ENCODE peak calls at places on chromosome 10, in four cellular contexts. One of them, this sample, is unnamed. For H3K27me3, the result is how much of the 10 kb centered on the place peaks cover.

GRCh38 chr10:72058989-72059842 is 29.1 kb downstream of the SPOCK2 start:
- DNase-seq in stomach: no peak
- DNase-seq in MM.1S: no peak
- DNase-seq in left ventricle myocardium inferior: no peak
- DNase-seq in this sample: no peak

GRCh38 chr10:126224967-126225671 is 163.2 kb downstream of the ADAM12 start:
- DNase-seq in stomach: no peak
- DNase-seq in MM.1S: no peak
- DNase-seq in left ventricle myocardium inferior: no peak
- DNase-seq in this sample: no peak

GRCh38 chr10:118914626-118915025 is 114.9 kb upstream of the NANOS1 start:
- DNase-seq in stomach: no peak
- DNase-seq in MM.1S: no peak
- DNase-seq in left ventricle myocardium inferior: no peak
- DNase-seq in this sample: no peak

GRCh38 chr10:68154211-68154497 is 44.9 kb downstream of the MYPN start:
- DNase-seq in stomach: no peak
- DNase-seq in MM.1S: no peak
- DNase-seq in left ventricle myocardium inferior: peak
- DNase-seq in this sample: no peak

GRCh38 chr10:93821051-93821772 is 63.5 kb downstream of the LGI1 start:
- DNase-seq in stomach: no peak
- DNase-seq in MM.1S: peak
- DNase-seq in left ventricle myocardium inferior: no peak
- DNase-seq in this sample: no peak

GRCh38 chr10:114184276-114184675 is 5.1 kb downstream of the TDRD1 start:
- DNase-seq in stomach: no peak
- DNase-seq in MM.1S: no peak
- DNase-seq in left ventricle myocardium inferior: no peak
- DNase-seq in this sample: no peak

GRCh38 chr10:117741524-117741923 is 199.0 kb downstream of the EMX2 start:
- DNase-seq in stomach: no peak
- DNase-seq in MM.1S: no peak
- DNase-seq in left ventricle myocardium inferior: no peak
- DNase-seq in this sample: no peak

GRCh38 chr10:77796311-77796915 is 130.1 kb downstream of the DLG5 start:
- DNase-seq in stomach: no peak
- DNase-seq in MM.1S: no peak
- DNase-seq in left ventricle myocardium inferior: no peak
- DNase-seq in this sample: no peak

GRCh38 chr10:119296703-119297102 is 89.3 kb downstream of the GRK5 start:
- DNase-seq in stomach: peak
- DNase-seq in MM.1S: no peak
- DNase-seq in left ventricle myocardium inferior: peak
- DNase-seq in this sample: no peak

GRCh38 chr10:92850186-92850585 is 1.9 kb downstream of the EXOC6 start:
- DNase-seq in stomach: no peak
- DNase-seq in MM.1S: no peak
- DNase-seq in left ventricle myocardium inferior: no peak
- DNase-seq in this sample: no peak

GRCh38 chr10:131870831-131871672 is 29.8 kb upstream of the PPP2R2D start:
- DNase-seq in stomach: no peak
- DNase-seq in MM.1S: no peak
- DNase-seq in left ventricle myocardium inferior: no peak
- DNase-seq in this sample: no peak

GRCh38 chr10:49139000-49139865 is 5.4 kb upstream of the FAM170B start:
- DNase-seq in stomach: no peak
- DNase-seq in MM.1S: no peak
- DNase-seq in left ventricle myocardium inferior: no peak
- DNase-seq in this sample: no peak

GRCh38 chr10:131580076-131580652 is 268.6 kb upstream of the TCERG1L start:
- DNase-seq in stomach: peak
- DNase-seq in MM.1S: no peak
- DNase-seq in left ventricle myocardium inferior: no peak
- DNase-seq in this sample: no peak

DNA sequence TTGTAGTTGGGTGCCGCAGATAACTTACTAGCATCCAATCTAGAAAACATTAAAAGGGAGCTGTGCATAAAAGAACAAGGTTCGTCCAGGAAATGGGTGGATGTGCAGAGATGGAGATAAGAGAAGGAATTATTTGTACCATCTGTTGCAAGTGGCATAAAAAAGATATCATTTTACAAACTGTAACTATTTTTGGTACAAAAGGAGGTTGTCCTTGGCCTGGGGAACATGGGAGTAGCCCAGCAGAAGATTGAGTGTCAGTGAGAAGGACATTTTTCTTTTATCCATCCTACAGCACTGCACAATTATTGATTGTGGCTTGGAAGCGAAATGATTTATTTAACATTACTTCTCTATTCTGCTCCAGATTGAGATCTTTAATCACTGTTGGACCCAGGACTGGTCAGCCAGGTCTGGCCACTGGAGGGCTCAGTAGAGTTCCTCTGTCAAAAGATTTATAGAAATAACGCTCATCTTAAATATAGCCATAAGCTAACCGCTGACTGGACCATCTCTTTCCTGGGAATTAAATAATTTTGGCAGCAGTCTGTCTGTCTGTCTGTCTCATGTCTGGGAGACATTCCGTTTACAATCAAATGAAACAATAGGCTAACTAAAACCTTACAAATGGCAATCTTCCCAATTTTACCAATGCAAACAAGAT is 254.1 kb downstream of the KIAA1217 start:
- DNase-seq in stomach: no peak
- DNase-seq in MM.1S: no peak
- DNase-seq in left ventricle myocardium inferior: no peak
- DNase-seq in this sample: no peak
- TF ChIP-seq CTCF in stomach: no peak
- TF ChIP-seq CTCF in MM.1S: no peak
- TF ChIP-seq CTCF in left ventricle myocardium inferior: peak
- TF ChIP-seq CTCF in this sample: no peak

GRCh38 chr10:129965940-129966339 is 1.9 kb upstream of the EBF3 start:
- DNase-seq in stomach: no peak
- DNase-seq in MM.1S: no peak
- DNase-seq in left ventricle myocardium inferior: no peak
- DNase-seq in this sample: no peak

GRCh38 chr10:129966370-129966769 is 2.3 kb upstream of the EBF3 start:
- DNase-seq in stomach: no peak
- DNase-seq in MM.1S: no peak
- DNase-seq in left ventricle myocardium inferior: no peak
- DNase-seq in this sample: no peak

GRCh38 chr10:129964611-129965417 is 740 bp upstream of the EBF3 start:
- DNase-seq in stomach: no peak
- DNase-seq in MM.1S: no peak
- DNase-seq in left ventricle myocardium inferior: no peak
- DNase-seq in this sample: no peak

GRCh38 chr10:129963831-129964501 is at the start of gene EBF3:
- DNase-seq in stomach: peak
- DNase-seq in MM.1S: no peak
- DNase-seq in left ventricle myocardium inferior: peak
- DNase-seq in this sample: peak

GRCh38 chr10:129965418-129965793 is 1.3 kb upstream of the EBF3 start:
- DNase-seq in stomach: no peak
- DNase-seq in MM.1S: no peak
- DNase-seq in left ventricle myocardium inferior: no peak
- DNase-seq in this sample: no peak
- H3K27me3 ChIP-seq in stomach: half or more
- H3K27me3 ChIP-seq in MM.1S: under half
- H3K27me3 ChIP-seq in left ventricle myocardium inferior: half or more
- H3K27me3 ChIP-seq in this sample: half or more

GRCh38 chr10:70505908-70506307 is 27.3 kb downstream of the PALD1 start:
- DNase-seq in stomach: no peak
- DNase-seq in MM.1S: no peak
- DNase-seq in left ventricle myocardium inferior: no peak
- DNase-seq in this sample: no peak

GRCh38 chr10:70510904-70511303 is 32.3 kb downstream of the PALD1 start:
- DNase-seq in stomach: no peak
- DNase-seq in MM.1S: no peak
- DNase-seq in left ventricle myocardium inferior: no peak
- DNase-seq in this sample: no peak

GRCh38 chr10:70509376-70509775 is 30.8 kb downstream of the PALD1 start:
- DNase-seq in stomach: no peak
- DNase-seq in MM.1S: no peak
- DNase-seq in left ventricle myocardium inferior: peak
- DNase-seq in this sample: no peak

GRCh38 chr10:70510453-70510852 is 31.9 kb downstream of the PALD1 start:
- DNase-seq in stomach: no peak
- DNase-seq in MM.1S: no peak
- DNase-seq in left ventricle myocardium inferior: no peak
- DNase-seq in this sample: no peak

GRCh38 chr10:70508912-70509366 is 30.4 kb downstream of the PALD1 start:
- DNase-seq in stomach: peak
- DNase-seq in MM.1S: peak
- DNase-seq in left ventricle myocardium inferior: peak
- DNase-seq in this sample: no peak
- TF ChIP-seq CTCF in stomach: no peak
- TF ChIP-seq CTCF in MM.1S: no peak
- TF ChIP-seq CTCF in left ventricle myocardium inferior: no peak
- TF ChIP-seq CTCF in this sample: no peak

GRCh38 chr10:21494221-21495001 is 31.1 kb downstream of the SKIDA1 start:
- DNase-seq in stomach: no peak
- DNase-seq in MM.1S: no peak
- DNase-seq in left ventricle myocardium inferior: peak
- DNase-seq in this sample: no peak

GRCh38 chr10:21495686-21496284 is 29.7 kb downstream of the SKIDA1 start:
- DNase-seq in stomach: peak
- DNase-seq in MM.1S: peak
- DNase-seq in left ventricle myocardium inferior: peak
- DNase-seq in this sample: peak

GRCh38 chr10:21493841-21494220 is 31.7 kb downstream of the SKIDA1 start:
- DNase-seq in stomach: no peak
- DNase-seq in MM.1S: no peak
- DNase-seq in left ventricle myocardium inferior: no peak
- DNase-seq in this sample: no peak

GRCh38 chr10:21496285-21497176 is 29.0 kb downstream of the SKIDA1 start:
- DNase-seq in stomach: peak
- DNase-seq in MM.1S: peak
- DNase-seq in left ventricle myocardium inferior: peak
- DNase-seq in this sample: peak

DNA sequence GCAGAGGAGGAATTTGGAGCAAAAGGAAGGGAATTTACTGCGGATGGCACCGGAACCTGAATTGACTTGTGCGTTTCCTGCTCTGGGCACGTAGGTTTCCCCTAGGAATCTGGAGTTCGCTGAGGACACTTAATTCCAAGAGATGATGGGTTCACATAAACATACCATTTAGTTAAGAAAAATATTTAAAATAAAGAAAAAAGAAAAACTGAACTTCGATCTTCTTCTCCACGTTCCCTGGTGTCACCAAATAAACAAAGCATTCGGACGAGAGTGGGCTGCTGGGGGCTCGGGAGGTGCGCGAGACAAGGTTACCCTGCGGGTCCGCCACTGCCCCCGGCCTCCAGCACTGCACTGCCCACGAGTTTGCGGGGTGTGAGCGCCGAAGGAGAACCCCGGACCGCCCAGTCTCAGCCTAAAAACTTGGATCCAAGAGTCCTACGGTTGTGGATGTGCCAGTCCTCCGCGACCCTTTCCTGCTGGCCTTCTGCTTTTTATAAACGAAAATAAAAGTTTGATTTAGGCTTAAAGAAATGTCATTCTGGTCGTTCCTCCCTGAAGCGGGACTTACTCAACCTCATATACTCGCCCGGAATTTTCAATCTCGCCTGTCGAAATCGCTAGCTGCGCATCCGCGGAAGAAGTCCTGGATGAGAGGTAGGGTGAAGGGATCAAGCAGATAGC is 30.3 kb downstream of the SKIDA1 start:
- DNase-seq in stomach: no peak
- DNase-seq in MM.1S: no peak
- DNase-seq in left ventricle myocardium inferior: no peak
- DNase-seq in this sample: no peak
- H3K27me3 ChIP-seq in stomach: under half
- H3K27me3 ChIP-seq in MM.1S: under half
- H3K27me3 ChIP-seq in left ventricle myocardium inferior: under half
- H3K27me3 ChIP-seq in this sample: half or more

DNA sequence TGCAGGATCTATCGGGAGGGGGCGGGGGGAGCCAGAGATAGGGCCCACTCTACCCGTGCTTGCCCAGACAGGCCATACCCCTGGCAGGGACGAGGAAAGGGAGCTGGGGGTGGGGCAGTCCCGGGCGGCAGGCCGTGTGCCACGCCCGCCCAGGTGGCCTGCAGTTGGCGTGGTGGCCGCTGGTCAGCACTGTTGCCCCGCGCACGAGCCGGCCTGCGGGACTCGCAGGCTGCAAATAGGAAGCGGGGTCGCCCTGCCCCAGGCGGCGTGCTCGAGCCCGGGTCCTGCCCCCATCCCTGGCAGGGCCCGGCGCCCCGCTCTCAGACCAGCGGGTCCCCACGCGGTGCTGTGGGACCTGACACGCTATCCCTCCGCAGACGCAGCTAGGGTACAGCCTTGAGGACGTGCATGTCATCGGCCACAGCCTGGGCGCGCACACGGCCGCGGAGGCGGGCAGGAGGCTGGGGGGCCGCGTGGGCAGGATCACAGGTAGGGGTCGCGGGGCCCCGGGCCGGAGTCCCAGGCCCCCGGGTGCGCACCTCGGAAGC is 6.7 kb downstream of the PNLIPRP2 start:
- DNase-seq in stomach: peak
- DNase-seq in MM.1S: no peak
- DNase-seq in left ventricle myocardium inferior: no peak
- DNase-seq in this sample: no peak
- TF ChIP-seq CTCF in stomach: peak
- TF ChIP-seq CTCF in MM.1S: no peak
- TF ChIP-seq CTCF in left ventricle myocardium inferior: peak
- TF ChIP-seq CTCF in this sample: no peak

DNA sequence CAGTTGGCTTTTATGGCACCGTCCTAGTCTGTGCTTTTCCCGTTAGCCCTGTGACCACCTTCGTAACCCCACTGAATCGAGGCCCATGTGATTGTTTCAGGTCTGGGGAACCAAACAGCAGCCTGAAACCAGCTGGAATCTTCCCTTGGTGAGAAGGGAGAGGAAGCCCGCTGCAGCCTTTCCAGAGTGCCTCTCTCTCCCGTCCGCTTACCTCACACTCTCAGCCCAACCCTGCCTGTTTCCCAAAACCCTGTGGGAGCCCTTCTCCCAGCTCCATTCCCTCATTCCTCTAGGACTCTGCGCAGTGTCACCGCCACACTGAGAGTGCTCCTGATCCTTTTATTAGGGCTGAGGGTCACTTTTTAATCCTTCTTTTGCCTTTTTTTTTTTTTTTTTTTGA is 139.6 kb downstream of the WDR37 start:
- DNase-seq in stomach: no peak
- DNase-seq in MM.1S: no peak
- DNase-seq in left ventricle myocardium inferior: no peak
- DNase-seq in this sample: no peak
- H3K27me3 ChIP-seq in stomach: under half
- H3K27me3 ChIP-seq in MM.1S: under half
- H3K27me3 ChIP-seq in left ventricle myocardium inferior: half or more
- H3K27me3 ChIP-seq in this sample: under half

This sample was measured in CD4-positive, alpha-beta T cell.